ENCODE peak calls at places on chromosomes 5 and 9, in seven cellular contexts. C is AG09319; T is activated CD8-positive, alpha-beta memory T cell treated with anti-CD3 and anti-CD28 coated beads, Interleukin-2, amount 50 U/mL, for 48 hours; S is HS-5; A is fibroblast of pulmonary artery; W is effector memory CD8-positive, alpha-beta T cell; N is WTC11. Y is an unnamed sample.

GRCh38 chr5:7271728-7272127 is 124.2 kb upstream of the ADCY2 start:
- DNase-seq in C (no peak), T (no peak), S (no peak), A (no peak), W (no peak), N (no peak), Y (no peak)

GRCh38 chr5:95966005-95966404 is 4.4 kb upstream of the ELL2 start:
- DNase-seq in C (no peak), T (no peak), S (no peak), A (no peak), W (no peak), N (no peak), Y (no peak)

GRCh38 chr5:150124111-150124557 is 31.5 kb downstream of the PDGFRB start:
- DNase-seq in C (no peak), T (no peak), S (no peak), A (no peak), W (no peak), N (no peak), Y (no peak)

GRCh38 chr5:40987349-40987748 is 78.1 kb downstream of the C7 start:
- DNase-seq in C (no peak), T (no peak), S (no peak), A (no peak), W (no peak), N (no peak), Y (no peak)

GRCh38 chr9:71147368-71147767 is 25.9 kb upstream of the TRPM3 start:
- DNase-seq in C (no peak), T (no peak), S (no peak), A (peak; percentile 22), W (no peak), N (no peak), Y (peak; percentile 11)

GRCh38 chr9:21711504-21711903 is 90.9 kb upstream of the MTAP start:
- DNase-seq in C (peak; percentile 20), T (no peak), S (no peak), A (peak; percentile 54), W (no peak), N (no peak), Y (no peak)

GRCh38 chr9:127801955-127802575 is 617 bp upstream of the FPGS start:
- DNase-seq in C (no peak), T (no peak), S (no peak), A (peak; percentile 73), W (no peak), N (no peak), Y (peak; percentile 55)

GRCh38 chr9:92754091-92754740 is 10.4 kb downstream of the BICD2 start:
- DNase-seq in C (no peak), T (no peak), S (no peak), A (no peak), W (no peak), N (no peak), Y (no peak)

GRCh38 chr5:62494772-62495171 is 82.2 kb downstream of the IPO11 start:
- DNase-seq in C (no peak), T (no peak), S (no peak), A (no peak), W (no peak), N (no peak), Y (no peak)

GRCh38 chr9:86410281-86410680 is 56.1 kb upstream of the TUT7 start:
- DNase-seq in C (no peak), T (no peak), S (no peak), A (no peak), W (no peak), N (peak; percentile 53), Y (no peak)

GRCh38 chr5:133861161-133861737 is 107.2 kb downstream of the C5orf15 start:
- DNase-seq in C (no peak), T (no peak), S (no peak), A (no peak), W (no peak), N (no peak), Y (no peak)

GRCh38 chr5:56229106-56229505 is 4.0 kb downstream of the ANKRD55 start:
- DNase-seq in C (no peak), T (no peak), S (no peak), A (no peak), W (no peak), N (no peak), Y (no peak)

GRCh38 chr9:137434498-137435380 is 6.4 kb downstream of the ENTPD8 start:
- DNase-seq in C (no peak), T (no peak), S (no peak), A (no peak), W (no peak), N (no peak), Y (no peak)

GRCh38 chr5:24538345-24538744 is 106.4 kb downstream of the CDH10 start:
- DNase-seq in C (no peak), T (no peak), S (no peak), A (no peak), W (no peak), N (no peak), Y (no peak)

GRCh38 chr9:15333376-15333881 is 26.4 kb upstream of the TTC39B start:
- DNase-seq in C (no peak), T (no peak), S (no peak), A (no peak), W (no peak), N (no peak), Y (no peak)

GRCh38 chr5:160439205-160439600 is 17.5 kb downstream of the PTTG1 start:
- DNase-seq in C (peak; percentile 25), T (peak; percentile 97), S (peak; percentile 52), A (peak; percentile 82), W (peak; percentile 88), N (peak; percentile 93), Y (no peak)

GRCh38 chr5:11273180-11273882 is 512.3 kb upstream of the DAP start:
- DNase-seq in C (no peak), T (no peak), S (peak; percentile 15), A (no peak), W (no peak), N (no peak), Y (peak; percentile 4)

GRCh38 chr9:108186996-108187395 is 668.8 kb downstream of the ACTL7B start:
- DNase-seq in C (peak; percentile 53), T (no peak), S (no peak), A (peak; percentile 65), W (no peak), N (no peak), Y (peak; percentile 22)

GRCh38 chr9:69145148-69145547 is 28.9 kb upstream of the TJP2 start:
- DNase-seq in C (no peak), T (no peak), S (no peak), A (no peak), W (no peak), N (no peak), Y (no peak)

GRCh38 chr5:180644825-180645608 is 4.4 kb downstream of the FLT4 start:
- DNase-seq in C (no peak), T (peak; percentile 41), S (no peak), A (no peak), W (no peak), N (peak; percentile 8), Y (no peak)

GRCh38 chr5:17096975-17097695 is 120.3 kb upstream of the BASP1 start:
- DNase-seq in C (no peak), T (no peak), S (no peak), A (no peak), W (no peak), N (peak; percentile 25), Y (no peak)

GRCh38 chr5:119966028-119966427 is 336.7 kb downstream of the FAM170A start:
- DNase-seq in C (no peak), T (no peak), S (no peak), A (no peak), W (no peak), N (no peak), Y (no peak)

GRCh38 chr9:108478431-108478837 is 377.4 kb downstream of the ACTL7B start:
- DNase-seq in C (no peak), T (no peak), S (peak; percentile 69), A (peak; percentile 97), W (no peak), N (no peak), Y (peak; percentile 96)

GRCh38 chr5:167653645-167654106 is 637.8 kb upstream of the WWC1 start:
- DNase-seq in C (no peak), T (no peak), S (no peak), A (peak; percentile 45), W (no peak), N (no peak), Y (peak; percentile 42)

GRCh38 chr5:56814361-56814962 is 887 bp upstream of the MAP3K1 start:
- DNase-seq in C (no peak), T (peak; percentile 65), S (no peak), A (no peak), W (peak; percentile 20), N (peak; percentile 62), Y (no peak)

GRCh38 chr9:112332272-112332671 is 1.1 kb downstream of the PTBP3 start:
- DNase-seq in C (no peak), T (no peak), S (no peak), A (no peak), W (no peak), N (no peak), Y (no peak)

GRCh38 chr9:26078706-26079105 is 400.5 kb upstream of the TUSC1 start:
- DNase-seq in C (no peak), T (no peak), S (no peak), A (no peak), W (no peak), N (no peak), Y (no peak)

GRCh38 chr9:112764837-112765236 is 14.3 kb downstream of the SNX30 start:
- DNase-seq in C (no peak), T (no peak), S (no peak), A (no peak), W (no peak), N (peak; percentile 35), Y (peak; percentile 75)

GRCh38 chr5:145495741-145496140 is 339.4 kb downstream of the PRELID2 start:
- DNase-seq in C (peak; percentile 35), T (no peak), S (peak; percentile 72), A (peak; percentile 87), W (no peak), N (no peak), Y (peak; percentile 85)

GRCh38 chr9:134204991-134205578 is 40.7 kb upstream of the RNU6ATAC start:
- DNase-seq in C (no peak), T (no peak), S (no peak), A (peak; percentile 31), W (no peak), N (no peak), Y (no peak)

GRCh38 chr5:98458726-98459125 is 314.7 kb upstream of the RGMB start:
- DNase-seq in C (no peak), T (no peak), S (no peak), A (no peak), W (no peak), N (no peak), Y (no peak)

GRCh38 chr5:142422426-142422825 is 97.6 kb upstream of the SPRY4 start:
- DNase-seq in C (no peak), T (no peak), S (peak; percentile 26), A (peak; percentile 56), W (no peak), N (no peak), Y (peak; percentile 48)

GRCh38 chr9:89440548-89440947 is 57.4 kb downstream of the SEMA4D start:
- DNase-seq in C (no peak), T (no peak), S (no peak), A (no peak), W (no peak), N (no peak), Y (no peak)

Y was measured in NCI-H226.